ENCODE peak calls at places on chromosomes 1 and 21, in nine cellular contexts. C, U, L, J, D, N, O, F and H are unnamed samples.

GRCh38 chr1:59433440-59433813 is 136.5 kb downstream of the FGGY start:
- DNase-seq in C (no peak), U (peak), L (no peak), J (no peak), D (no peak), N (no peak), O (no peak), F (no peak), H (no peak)

GRCh38 chr1:38009088-38009840 is 3.3 kb upstream of the UTP11 start:
- DNase-seq in C (no peak), U (no peak), L (peak), J (no peak), D (no peak), N (peak), O (no peak), F (no peak), H (peak)

GRCh38 chr21:46038871-46039397 is 57.4 kb downstream of the COL6A1 start:
- DNase-seq in C (peak), U (peak), L (no peak), J (no peak), D (no peak), N (no peak), O (peak), F (no peak), H (peak)

GRCh38 chr1:226608699-226609505 is 60.3 kb downstream of the STUM start:
- DNase-seq in C (peak), U (peak), L (no peak), J (peak), D (peak), N (peak), O (peak), F (peak), H (peak)

GRCh38 chr21:28239345-28239744 is 753.3 kb downstream of the LTN1 start:
- DNase-seq in C (no peak), U (no peak), L (no peak), J (no peak), D (no peak), N (no peak), O (no peak), F (no peak), H (no peak)

GRCh38 chr21:44962481-44962966 is 22.7 kb downstream of the SLX9 start:
- DNase-seq in C (peak), U (peak), L (peak), J (no peak), D (no peak), N (peak), O (no peak), F (no peak), H (peak)

GRCh38 chr1:174040387-174040786 is 18.2 kb upstream of the RC3H1 start:
- DNase-seq in C (peak), U (no peak), L (peak), J (no peak), D (peak), N (peak), O (no peak), F (no peak), H (peak)

GRCh38 chr1:183580281-183580682 is 10.0 kb downstream of the NCF2 start:
- DNase-seq in C (no peak), U (peak), L (peak), J (peak), D (peak), N (no peak), O (no peak), F (no peak), H (peak)

GRCh38 chr1:205597691-205598314 is 34.0 kb downstream of the ELK4 start:
- DNase-seq in C (no peak), U (peak), L (no peak), J (no peak), D (no peak), N (no peak), O (no peak), F (no peak), H (no peak)